ENCODE peak calls at places on chromosomes 16 and 17, in nine cellular contexts. E is prostate gland, X is transverse colon, I is HCT116, M is HepG2, O is SK-N-SH, B is esophagus muscularis mucosa, Q is GM23338, F is GM12878. Z is an unnamed sample.
A peak's percentile ranks its signal among the peaks of the same experiment; 100 is the strongest.

GRCh38 chr17:34728771-34729310 is 149.5 kb downstream of the TMEM132E start:
- DNase-seq in E (no peak), X (no peak), I (no peak), M (no peak), O (no peak), B (no peak), Q (peak; percentile 58), F (no peak), Z (no peak)

GRCh38 chr17:60604686-60605334 is 4.8 kb downstream of the PPM1D start:
- DNase-seq in E (no peak), X (no peak), I (peak; percentile 29), M (no peak), O (no peak), B (no peak), Q (no peak), F (no peak), Z (no peak)

GRCh38 chr17:77214328-77214727 is 73.6 kb downstream of the SEC14L1 start:
- DNase-seq in E (no peak), X (no peak), I (no peak), M (no peak), O (no peak), B (no peak), Q (no peak), F (no peak), Z (no peak)

GRCh38 chr17:18315498-18316360 is 636 bp downstream of the SMCR8 start:
- DNase-seq in E (no peak), X (peak; percentile 23), I (no peak), M (no peak), O (no peak), B (no peak), Q (no peak), F (no peak), Z (no peak)

GRCh38 chr17:4833941-4834501 is 881 bp downstream of the MINK1 start:
- DNase-seq in E (no peak), X (peak; percentile 47), I (no peak), M (peak; percentile 68), O (peak; percentile 44), B (no peak), Q (peak; percentile 43), F (no peak), Z (no peak)

GRCh38 chr17:76199466-76199865 is 40.8 kb downstream of the RNF157 start:
- DNase-seq in E (no peak), X (no peak), I (no peak), M (no peak), O (no peak), B (no peak), Q (no peak), F (no peak), Z (no peak)

GRCh38 chr16:48627148-48627547 is 17.2 kb upstream of the N4BP1 start:
- DNase-seq in E (no peak), X (no peak), I (no peak), M (no peak), O (no peak), B (no peak), Q (no peak), F (no peak), Z (no peak)

GRCh38 chr16:85266857-85267256 is 154.6 kb upstream of the CIBAR2 start:
- DNase-seq in E (no peak), X (no peak), I (no peak), M (no peak), O (peak; percentile 84), B (no peak), Q (no peak), F (no peak), Z (no peak)

GRCh38 chr16:85491798-85492616 is 121.1 kb upstream of the GSE1 start:
- DNase-seq in E (peak; percentile 94), X (peak; percentile 52), I (peak; percentile 41), M (peak; percentile 58), O (no peak), B (no peak), Q (peak; percentile 83), F (no peak), Z (no peak)

GRCh38 chr17:57117798-57118197 is 32.8 kb downstream of the AKAP1 start:
- DNase-seq in E (no peak), X (no peak), I (no peak), M (no peak), O (no peak), B (no peak), Q (no peak), F (no peak), Z (no peak)

GRCh38 chr17:50192873-50193274 is 8.6 kb downstream of the COL1A1 start:
- DNase-seq in E (no peak), X (no peak), I (no peak), M (no peak), O (no peak), B (no peak), Q (no peak), F (no peak), Z (no peak)

GRCh38 chr17:76007131-76007849 is 6.6 kb downstream of the CDK3 start:
- DNase-seq in E (no peak), X (no peak), I (no peak), M (no peak), O (no peak), B (no peak), Q (no peak), F (no peak), Z (no peak)

GRCh38 chr17:80008383-80008840 is 27.3 kb downstream of the TBC1D16 start:
- DNase-seq in E (peak; percentile 86), X (peak; percentile 86), I (peak; percentile 61), M (peak; percentile 78), O (peak; percentile 98), B (no peak), Q (peak; percentile 92), F (no peak), Z (no peak)

GRCh38 chr17:302300-302698 is 50.3 kb downstream of the RPH3AL start:
- DNase-seq in E (no peak), X (peak; percentile 90), I (no peak), M (no peak), O (no peak), B (no peak), Q (no peak), F (no peak), Z (no peak)

DNA sequence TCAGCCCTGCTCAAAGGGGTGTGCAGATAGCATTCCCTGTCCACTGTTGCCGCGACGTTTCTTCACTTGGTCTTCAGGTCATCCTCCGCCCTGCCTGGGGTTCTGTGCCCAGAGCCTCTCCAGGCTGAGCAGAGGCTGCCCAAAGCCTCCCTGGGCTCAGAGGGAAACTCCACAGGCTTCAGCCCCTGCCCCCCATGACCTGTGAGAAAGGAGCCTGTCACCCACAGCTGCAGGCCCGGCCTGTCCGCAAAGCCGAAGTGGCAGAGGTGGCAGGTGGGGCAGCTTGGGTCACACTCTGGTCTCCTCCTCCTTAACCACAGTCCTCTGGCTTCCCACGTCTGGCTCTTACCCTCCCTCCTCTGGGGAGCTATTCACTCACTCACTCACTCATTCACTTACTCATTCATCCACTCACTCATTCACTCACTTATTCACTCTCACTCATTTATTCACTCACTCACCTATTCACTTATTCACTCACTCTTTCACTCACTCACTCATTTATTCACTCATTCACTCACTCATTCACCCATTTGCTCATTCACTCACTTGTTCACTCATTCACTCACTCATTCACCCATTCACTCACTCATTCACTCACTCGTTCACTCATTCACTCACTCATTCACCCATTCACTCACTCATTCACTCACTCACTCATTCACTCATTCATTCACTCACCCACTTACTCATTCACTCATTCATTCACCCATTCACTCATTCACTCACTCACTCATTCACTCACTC is 7.1 kb upstream of the CPSF4L start:
- DNase-seq in E (no peak), X (no peak), I (no peak), M (no peak), O (peak; percentile 39), B (no peak), Q (no peak), F (no peak), Z (no peak)
- TF ChIP-seq POLR2AphosphoS5 in E (no peak), X (no peak), I (no peak), M (no peak), O (no peak), B (no peak), Q (no peak), F (no peak), Z (no peak)

GRCh38 chr16:67148221-67148620 is 2.6 kb downstream of the B3GNT9 start:
- DNase-seq in E (no peak), X (no peak), I (no peak), M (no peak), O (no peak), B (no peak), Q (no peak), F (no peak), Z (no peak)
- TF ChIP-seq CTCF in E (no peak), X (no peak), I (no peak), M (no peak), O (no peak), B (no peak), Q (no peak), F (no peak), Z (no peak)

DNA sequence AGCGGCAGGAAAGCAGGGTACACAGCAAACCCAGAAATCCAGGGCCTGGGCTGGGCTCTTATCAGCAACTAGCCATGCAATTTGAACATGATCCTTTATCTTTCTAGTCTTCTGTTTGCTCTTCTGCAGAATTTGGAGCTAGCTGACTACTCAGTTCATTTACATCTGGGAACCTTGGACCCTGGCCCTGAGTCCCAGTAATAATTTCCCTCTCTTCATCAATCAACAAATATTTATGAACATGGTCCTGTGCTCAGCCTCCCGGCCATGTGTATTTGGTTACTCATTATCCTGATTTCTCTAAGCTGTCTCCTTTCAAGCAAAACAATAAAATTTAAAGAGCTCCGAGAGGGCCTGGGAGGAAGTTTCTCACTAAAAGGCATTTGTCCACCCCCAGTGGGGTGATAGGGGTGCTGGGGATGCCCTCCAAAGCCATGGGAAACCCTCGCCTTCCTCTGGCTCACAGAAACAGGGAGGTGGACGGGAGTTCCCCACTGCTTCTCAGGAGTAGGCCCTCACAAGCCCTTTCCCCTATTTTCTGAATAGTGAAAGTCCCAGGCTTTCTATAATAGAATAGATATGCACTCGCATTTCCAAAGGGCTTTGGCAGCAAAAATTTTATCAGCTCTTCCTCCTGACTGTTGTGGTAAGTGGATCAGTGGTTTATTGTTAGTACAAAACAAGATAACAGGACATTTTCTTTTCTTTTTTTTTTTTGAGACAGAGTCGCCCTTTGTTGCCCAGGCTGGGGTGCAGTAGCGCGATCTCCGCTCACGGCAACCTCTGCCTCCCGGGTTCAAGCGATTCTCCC is 6.9 kb upstream of the WDR59 start:
- DNase-seq in E (no peak), X (no peak), I (no peak), M (peak; percentile 100), O (peak; percentile 32), B (no peak), Q (no peak), F (no peak), Z (no peak)
- H3K27ac ChIP-seq in E (peak overlapping the region; percentile 55), X (peak overlapping the region; percentile 74), I (no peak overlapping the region), M (peak overlapping the region; percentile 98), O (no peak overlapping the region), B (no peak overlapping the region), Q (no peak overlapping the region), F (no peak overlapping the region), Z (no peak overlapping the region)

DNA sequence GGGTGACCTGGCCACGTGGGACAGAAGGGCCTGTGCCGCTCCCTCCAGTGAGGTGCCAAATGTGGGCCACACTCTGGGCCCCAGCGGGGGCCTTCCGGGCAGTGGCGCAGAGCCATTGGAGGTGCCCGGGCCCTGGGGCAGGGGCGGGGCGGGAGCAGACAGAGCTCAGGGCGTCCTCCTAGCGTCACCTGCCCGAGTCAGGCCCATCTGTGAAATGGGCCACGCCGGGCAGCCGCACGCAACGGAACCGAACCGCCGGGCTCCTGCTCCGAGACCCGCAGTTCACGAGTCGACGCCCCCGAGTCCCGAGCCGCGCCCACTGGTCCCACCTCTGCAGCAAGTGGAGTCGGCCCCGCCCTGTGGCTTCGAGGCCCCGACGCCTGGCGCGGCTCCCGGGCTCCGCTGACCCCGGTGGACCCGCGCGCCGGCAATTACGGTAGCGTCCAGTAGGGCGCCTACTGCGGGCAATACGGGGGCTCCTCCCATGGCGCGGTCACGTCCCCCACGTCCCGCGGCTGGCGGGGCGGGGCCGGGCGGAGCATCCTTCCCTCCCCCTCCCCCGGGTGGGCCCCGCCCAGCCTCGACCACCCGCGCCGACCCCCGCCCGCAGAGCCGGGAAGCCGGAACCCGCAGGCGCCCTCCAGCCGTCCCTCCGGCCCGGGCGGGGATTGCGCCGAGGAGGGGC is 1.9 kb downstream of the SLC16A3 start:
- DNase-seq in E (no peak), X (peak; percentile 92), I (no peak), M (peak; percentile 87), O (peak; percentile 77), B (peak; percentile 95), Q (peak; percentile 85), F (no peak), Z (no peak)
- TF ChIP-seq POLR2AphosphoS5 in E (no peak), X (peak; percentile 60), I (peak; percentile 86), M (peak; percentile 67), O (no peak), B (peak; percentile 81), Q (peak; percentile 14), F (no peak), Z (peak; percentile 91)